ENCODE peak calls at places on chromosomes 12 and 14, in four cellular contexts. R is mucosa of descending colon, U is lower leg skin, A is body of pancreas. Y is an unnamed sample.

GRCh38 chr14:34012978-34013713 is 62.3 kb upstream of the EGLN3 start:
- DNase-seq in R (no peak), U (no peak), A (no peak), Y (peak; percentile 59)

GRCh38 chr12:70267550-70267949 is 24.3 kb downstream of the CNOT2 start:
- DNase-seq in R (peak; percentile 33), U (no peak), A (no peak), Y (no peak)

GRCh38 chr14:69636051-69636639 is 24.7 kb downstream of the SUSD6 start:
- DNase-seq in R (no peak), U (no peak), A (no peak), Y (no peak)

GRCh38 chr12:59396519-59396918 is 199.3 kb upstream of the SLC16A7 start:
- DNase-seq in R (peak; percentile 60), U (no peak), A (no peak), Y (no peak)

GRCh38 chr14:80387563-80387981 is 176.3 kb upstream of the DIO2 start:
- DNase-seq in R (peak; percentile 3), U (no peak), A (no peak), Y (no peak)

GRCh38 chr12:76883826-76884225 is 5.0 kb upstream of the CSRP2 start:
- DNase-seq in R (no peak), U (no peak), A (peak; percentile 26), Y (no peak)

GRCh38 chr14:51458563-51458955 is 193.2 kb upstream of the FRMD6 start:
- DNase-seq in R (no peak), U (no peak), A (no peak), Y (no peak)

GRCh38 chr14:104780513-104781030 is 15.0 kb downstream of the AKT1 start:
- DNase-seq in R (no peak), U (no peak), A (no peak), Y (no peak)

GRCh38 chr12:29611906-29612305 is 114.4 kb upstream of the OVCH1 start:
- DNase-seq in R (no peak), U (no peak), A (no peak), Y (no peak)

GRCh38 chr12:130571089-130571488 is 145.0 kb downstream of the RIMBP2 start:
- DNase-seq in R (no peak), U (no peak), A (no peak), Y (no peak)

GRCh38 chr14:104094709-104095425 is 9.4 kb downstream of the ASPG start:
- DNase-seq in R (peak; percentile 89), U (no peak), A (peak; percentile 80), Y (no peak)

GRCh38 chr12:28145211-28145610 is 45.0 kb upstream of the CCDC91 start:
- DNase-seq in R (no peak), U (no peak), A (no peak), Y (no peak)

GRCh38 chr14:95065411-95065810 is 91.9 kb downstream of the DICER1 start:
- DNase-seq in R (no peak), U (no peak), A (no peak), Y (no peak)

GRCh38 chr14:99737451-99737951 is 53.4 kb downstream of the CYP46A1 start:
- DNase-seq in R (peak; percentile 35), U (no peak), A (peak; percentile 69), Y (no peak)

GRCh38 chr14:51996148-51996746 is 6.9 kb downstream of the RTRAF start:
- DNase-seq in R (peak; percentile 64), U (no peak), A (no peak), Y (no peak)

GRCh38 chr14:43934102-43934501 is 573.0 kb downstream of the FSCB start:
- DNase-seq in R (no peak), U (no peak), A (no peak), Y (no peak)

GRCh38 chr14:75960219-75960618 is 21.6 kb downstream of the TGFB3 start:
- DNase-seq in R (no peak), U (no peak), A (no peak), Y (no peak)

GRCh38 chr14:105474478-105475268 is at the start of gene CRIP2:
- DNase-seq in R (peak; percentile 33), U (no peak), A (no peak), Y (no peak)

GRCh38 chr12:32084017-32084688 is 22.5 kb upstream of the BICD1 start:
- DNase-seq in R (no peak), U (peak; percentile 31), A (no peak), Y (no peak)

GRCh38 chr12:21615441-21615840 is 10.8 kb upstream of the GYS2 start:
- DNase-seq in R (no peak), U (no peak), A (no peak), Y (no peak)

DNA sequence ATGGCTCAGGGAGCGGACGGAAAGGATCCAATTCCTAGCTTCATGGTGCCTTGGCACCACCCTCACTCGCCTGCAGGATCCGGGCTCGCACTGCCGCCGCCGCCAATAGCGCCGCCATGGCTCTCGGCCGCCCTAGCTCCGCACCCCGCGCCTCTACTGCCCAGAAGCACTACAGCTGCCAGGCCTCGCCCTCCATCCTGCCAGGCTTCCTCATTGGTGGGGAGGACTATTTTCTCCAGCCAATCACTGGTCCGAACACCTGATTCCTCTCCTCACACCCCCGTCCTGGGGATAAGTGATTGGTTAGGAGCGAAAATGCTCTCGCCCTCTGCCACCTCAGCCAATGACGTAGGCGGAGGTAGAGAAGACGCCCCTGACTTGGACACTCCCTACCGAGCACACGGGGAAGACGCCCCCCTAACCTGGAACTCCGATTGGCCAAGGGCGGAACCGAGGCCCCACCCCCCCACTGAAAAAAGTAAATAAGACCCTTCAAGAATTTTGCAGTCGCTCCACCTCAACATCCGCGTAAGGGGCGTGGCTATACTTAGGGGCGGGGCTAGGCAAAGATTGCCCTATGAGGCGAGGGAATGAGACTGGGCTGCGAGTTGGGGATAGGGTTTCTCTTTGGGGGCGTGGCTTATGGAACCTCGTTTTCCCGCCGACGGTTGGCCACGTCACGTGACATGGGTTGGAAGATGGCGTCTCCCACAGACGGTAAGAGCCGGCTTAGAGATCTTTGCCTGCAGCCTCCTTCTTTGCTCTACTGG is at the start of the genes ALDH6A1 and LIN52:
- DNase-seq in R (peak; percentile 100), U (peak; percentile 100), A (peak; percentile 100), Y (peak; percentile 99)
- TF ChIP-seq CTCF in R (peak; percentile 0), U (no peak), A (peak; percentile 30), Y (peak; percentile 6)

GRCh38 chr14:89851031-89851430 is 103.5 kb downstream of the EFCAB11 start:
- DNase-seq in R (no peak), U (no peak), A (no peak), Y (no peak)

GRCh38 chr14:89845346-89845745 is 109.2 kb downstream of the EFCAB11 start:
- DNase-seq in R (no peak), U (no peak), A (no peak), Y (no peak)

GRCh38 chr14:89849931-89850330 is 104.6 kb downstream of the EFCAB11 start:
- DNase-seq in R (no peak), U (no peak), A (no peak), Y (no peak)

GRCh38 chr14:89844508-89844907 is 110.0 kb downstream of the EFCAB11 start:
- DNase-seq in R (no peak), U (no peak), A (no peak), Y (no peak)

DNA sequence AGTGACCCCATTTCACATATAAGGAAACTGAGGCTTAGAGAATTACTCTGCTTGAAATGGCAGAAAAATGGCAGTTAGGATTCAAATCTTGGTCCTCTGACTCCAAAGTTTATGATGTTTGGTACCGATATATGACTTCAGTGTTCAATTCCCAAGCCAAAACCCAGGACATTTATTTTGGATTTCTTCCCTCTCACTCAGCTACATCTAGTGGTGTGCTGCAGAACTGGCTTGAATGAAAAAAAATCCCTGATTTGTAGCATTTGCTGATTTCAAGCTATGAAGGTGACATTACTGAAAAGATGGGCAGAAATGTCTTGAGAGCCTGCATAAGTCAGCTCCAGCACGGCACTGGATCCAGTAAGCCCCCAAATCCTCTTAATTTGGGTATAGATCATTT is 106.4 kb downstream of the EFCAB11 start:
- DNase-seq in R (no peak), U (no peak), A (no peak), Y (no peak)
- TF ChIP-seq CTCF in R (no peak), U (no peak), A (no peak), Y (no peak)

DNA sequence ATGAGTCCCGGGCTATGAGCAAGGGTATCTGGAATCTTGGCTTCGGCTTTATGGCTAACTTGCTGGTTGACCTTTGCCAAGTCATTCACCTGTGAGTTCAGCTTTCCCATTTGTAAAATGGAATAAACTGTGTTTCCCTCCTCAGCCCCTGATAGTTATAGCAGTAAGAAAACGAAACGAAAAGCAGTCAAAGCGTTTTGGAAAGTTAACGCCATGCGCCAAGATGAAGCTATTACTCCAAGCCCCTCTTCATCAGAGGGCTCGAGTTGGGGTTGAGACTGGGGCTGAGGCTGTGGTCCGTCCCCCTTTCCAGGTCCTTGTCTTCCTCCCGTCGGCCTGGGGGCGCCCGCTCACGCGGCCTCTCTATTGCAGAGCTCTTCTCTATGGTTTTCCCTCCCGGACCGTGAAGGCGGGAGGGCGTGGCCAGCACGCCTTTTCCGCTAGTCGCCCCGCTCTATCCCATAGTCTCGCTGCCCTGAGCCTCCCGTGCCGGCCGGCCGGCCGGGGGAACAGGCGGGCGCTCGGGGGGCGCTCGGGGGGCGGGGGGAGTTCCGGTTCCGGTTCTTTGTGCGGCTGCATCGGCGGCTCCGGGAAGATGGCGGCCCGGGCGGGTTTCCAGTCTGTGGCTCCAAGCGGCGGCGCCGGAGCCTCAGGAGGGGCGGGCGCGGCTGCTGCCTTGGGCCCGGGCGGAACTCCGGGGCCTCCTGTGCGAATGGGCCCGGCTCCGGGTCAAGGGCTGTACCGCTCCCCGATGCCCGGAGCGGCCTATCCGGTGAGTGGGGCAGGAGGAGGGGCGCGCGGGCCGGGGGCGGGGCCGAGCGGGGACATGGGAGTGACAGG is at the start of gene SMARCD1:
- DNase-seq in R (peak; percentile 92), U (peak; percentile 98), A (peak; percentile 87), Y (peak; percentile 79)
- TF ChIP-seq CTCF in R (no peak), U (no peak), A (no peak), Y (peak; percentile 17)

DNA sequence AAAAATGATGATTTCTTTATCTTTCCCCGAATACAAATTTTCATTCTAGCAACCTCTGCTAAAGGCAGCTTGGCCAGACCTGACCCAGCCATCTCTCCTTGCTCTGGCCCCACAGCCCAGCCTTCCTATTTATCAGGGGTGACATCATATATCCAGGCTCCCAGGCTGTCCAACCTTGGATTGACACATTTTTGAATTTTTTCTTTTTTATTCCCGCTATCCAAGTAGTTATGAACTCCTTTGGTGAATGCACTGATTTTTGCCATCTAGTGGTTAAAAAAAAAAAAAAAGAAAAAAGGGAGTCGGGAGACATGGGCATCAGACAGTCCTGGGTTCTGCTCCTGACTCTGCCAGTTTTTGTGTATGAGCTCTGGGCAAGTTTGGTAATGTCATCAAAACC is 120.5 kb downstream of the PTPN11 start:
- DNase-seq in R (no peak), U (no peak), A (no peak), Y (no peak)
- TF ChIP-seq CTCF in R (no peak), U (no peak), A (no peak), Y (no peak)

GRCh38 chr12:15698377-15698867 is 90.8 kb downstream of the EPS8 start:
- DNase-seq in R (peak; percentile 63), U (no peak), A (no peak), Y (no peak)
- TF ChIP-seq CTCF in R (no peak), U (no peak), A (no peak), Y (no peak)